ENCODE peak calls at places on chromosome 14, in seven cellular contexts. U is heart right ventricle, F is H9, C is pancreas, X is Peyer's patch, W is aorta, I is lower lobe of right lung. S is an unnamed sample. For H3K4me1, the result is how much of the 10 kb centered on the place peaks cover.

GRCh38 chr14:36605506-36605857 is 23.1 kb upstream of the NKX2-8 start:
- DNase-seq in U (no peak), F (no peak), C (no peak), X (no peak), W (no peak), I (no peak), S (no peak)

GRCh38 chr14:74290415-74290814 is 12.3 kb downstream of the ABCD4 start:
- DNase-seq in U (no peak), F (no peak), C (no peak), X (no peak), W (no peak), I (no peak), S (no peak)

GRCh38 chr14:33943081-33943480 is 7.8 kb downstream of the EGLN3 start:
- DNase-seq in U (no peak), F (no peak), C (peak), X (peak), W (no peak), I (no peak), S (peak)

GRCh38 chr14:70281938-70282337 is 77.5 kb downstream of the COX16 start:
- DNase-seq in U (no peak), F (no peak), C (no peak), X (no peak), W (no peak), I (no peak), S (no peak)

GRCh38 chr14:34920339-34920738 is 45.2 kb upstream of the BAZ1A start:
- DNase-seq in U (no peak), F (no peak), C (no peak), X (no peak), W (no peak), I (no peak), S (no peak)

GRCh38 chr14:71209888-71210287 is 302.6 kb downstream of the PCNX1 start:
- DNase-seq in U (no peak), F (no peak), C (no peak), X (no peak), W (no peak), I (no peak), S (no peak)

GRCh38 chr14:41749425-41749824 is 142.7 kb downstream of the LRFN5 start:
- DNase-seq in U (no peak), F (no peak), C (no peak), X (no peak), W (no peak), I (no peak), S (no peak)

GRCh38 chr14:63438065-63438757 is 105.0 kb downstream of the PPP2R5E start:
- DNase-seq in U (peak), F (no peak), C (peak), X (peak), W (peak), I (no peak), S (peak)

GRCh38 chr14:75793806-75794205 is 132.8 kb downstream of the TTLL5 start:
- DNase-seq in U (no peak), F (no peak), C (no peak), X (no peak), W (no peak), I (no peak), S (no peak)

GRCh38 chr14:65588426-65589140 is 176.1 kb downstream of the FUT8 start:
- DNase-seq in U (no peak), F (no peak), C (no peak), X (no peak), W (no peak), I (no peak), S (no peak)

GRCh38 chr14:35332517-35333346 is 40.5 kb downstream of the PSMA6 start:
- DNase-seq in U (no peak), F (no peak), C (no peak), X (peak), W (no peak), I (no peak), S (peak)

GRCh38 chr14:51479584-51480305 is 172.0 kb upstream of the FRMD6 start:
- DNase-seq in U (no peak), F (no peak), C (no peak), X (no peak), W (no peak), I (no peak), S (peak)

GRCh38 chr14:81449114-81449513 is 49.0 kb upstream of the STON2 start:
- DNase-seq in U (no peak), F (no peak), C (no peak), X (no peak), W (no peak), I (no peak), S (peak)

GRCh38 chr14:50000215-50001145 is 107.6 kb downstream of the ARF6 start:
- DNase-seq in U (peak), F (peak), C (no peak), X (peak), W (peak), I (peak), S (peak)

GRCh38 chr14:64766430-64767151 is 62.4 kb downstream of the PLEKHG3 start:
- DNase-seq in U (no peak), F (peak), C (no peak), X (no peak), W (no peak), I (no peak), S (no peak)

DNA sequence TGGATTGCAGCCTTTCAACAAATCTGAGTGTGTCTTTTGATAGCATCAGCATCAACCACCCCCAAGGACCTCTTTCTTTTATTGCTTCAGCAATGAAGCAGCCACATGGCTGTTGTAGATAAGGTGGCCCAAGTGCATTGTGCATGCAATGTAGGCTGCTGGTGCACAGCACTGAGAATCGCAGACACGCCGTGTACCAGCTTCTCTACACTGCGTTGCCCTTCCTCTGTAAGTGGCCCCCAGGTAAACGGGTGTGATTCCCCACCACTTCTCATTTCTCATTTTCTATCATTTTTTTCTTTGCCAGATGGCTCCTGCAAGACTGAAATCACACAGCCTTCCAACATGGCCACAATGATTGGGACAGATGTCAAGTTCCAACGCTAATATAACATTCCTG is 191.7 kb downstream of the DAD1 start:
- DNase-seq in U (no peak), F (no peak), C (no peak), X (no peak), W (no peak), I (no peak), S (no peak)
- H3K4me1 ChIP-seq in U (under half), F (under half), C (under half), X (under half), W (under half), I (under half), S (under half)

DNA sequence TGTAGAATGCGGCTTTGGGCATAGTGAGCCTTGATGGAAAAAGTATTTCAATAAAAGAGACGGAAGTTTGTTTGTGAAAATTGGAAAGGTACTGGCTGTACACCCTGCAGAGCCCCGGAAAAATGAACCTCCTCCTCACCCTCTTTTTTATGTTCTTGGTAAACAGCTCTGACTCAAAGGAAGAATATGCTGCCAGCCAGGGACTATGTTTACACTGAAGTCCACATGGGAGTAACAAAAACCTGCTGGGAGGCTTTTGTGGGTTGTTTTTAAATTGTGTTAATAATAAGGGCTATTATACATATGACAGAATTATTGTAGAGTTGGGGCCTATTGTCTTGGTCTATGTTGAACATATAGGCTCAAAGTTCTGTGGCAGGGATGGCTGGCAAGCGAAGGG is 70.7 kb downstream of the TTC8 start:
- DNase-seq in U (no peak), F (no peak), C (no peak), X (no peak), W (no peak), I (no peak), S (no peak)
- H3K27ac ChIP-seq in U (no peak), F (no peak), C (no peak), X (no peak), W (no peak), I (no peak), S (no peak)

DNA sequence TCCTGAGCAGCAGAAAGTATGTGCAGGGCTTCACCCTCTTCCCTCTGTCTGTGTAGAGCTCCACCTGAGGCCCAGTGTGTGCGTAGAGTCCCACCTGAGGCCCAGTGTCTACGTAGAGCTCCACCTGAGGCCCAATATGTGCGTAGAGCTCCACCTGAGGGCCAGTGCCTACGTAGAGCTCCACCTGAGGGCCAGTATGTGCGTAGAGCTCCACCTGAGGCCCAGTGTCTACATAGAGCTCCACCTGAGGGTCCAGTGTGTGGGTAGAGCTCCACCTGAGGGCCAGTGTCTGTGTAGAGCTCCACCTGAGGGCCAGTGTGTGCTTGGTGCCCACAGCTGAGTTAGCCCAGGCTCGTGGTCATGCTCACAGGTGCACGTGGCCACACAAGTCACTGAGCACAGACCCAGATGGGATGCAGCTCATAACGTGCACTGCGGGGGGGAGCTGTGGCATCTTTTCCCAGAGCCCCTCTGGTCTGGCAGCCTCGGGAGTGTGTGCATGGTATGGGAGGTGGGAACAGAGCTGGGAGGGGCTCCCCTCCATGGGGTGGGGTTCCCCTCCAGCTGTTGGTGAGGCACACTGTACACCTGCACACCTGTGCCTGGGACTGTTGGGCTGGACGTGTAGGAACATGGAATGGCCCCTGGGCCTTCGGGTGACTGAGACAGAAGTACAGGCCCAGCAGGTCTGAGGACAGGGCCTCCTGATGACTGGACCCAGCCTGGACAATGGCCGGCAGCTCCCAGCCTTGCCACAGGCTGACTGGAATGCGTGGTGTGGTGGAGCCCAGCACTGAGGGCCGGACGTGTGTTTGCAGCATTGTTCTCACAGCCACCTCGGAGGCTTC is 20.1 kb downstream of the PACS2 start:
- DNase-seq in U (no peak), F (peak), C (peak), X (no peak), W (no peak), I (no peak), S (no peak)
- H3K4me1 ChIP-seq in U (half or more), F (under half), C (under half), X (under half), W (under half), I (half or more), S (under half)

GRCh38 chr14:53233399-53233798 is 80.3 kb upstream of the DDHD1 start:
- DNase-seq in U (no peak), F (no peak), C (no peak), X (no peak), W (no peak), I (no peak), S (no peak)

GRCh38 chr14:53236708-53237107 is 83.6 kb upstream of the DDHD1 start:
- DNase-seq in U (no peak), F (no peak), C (no peak), X (no peak), W (no peak), I (no peak), S (no peak)

GRCh38 chr14:53237488-53237887 is 84.4 kb upstream of the DDHD1 start:
- DNase-seq in U (no peak), F (no peak), C (no peak), X (no peak), W (no peak), I (no peak), S (no peak)
- H3K27ac ChIP-seq in U (peak), F (no peak), C (no peak), X (no peak), W (no peak), I (no peak), S (no peak)

GRCh38 chr14:95540236-95540635 is 5.4 kb downstream of the GLRX5 start:
- DNase-seq in U (no peak), F (no peak), C (no peak), X (no peak), W (no peak), I (no peak), S (no peak)

GRCh38 chr14:95536036-95536577 is 1.3 kb downstream of the GLRX5 start:
- DNase-seq in U (no peak), F (no peak), C (no peak), X (no peak), W (no peak), I (no peak), S (no peak)

GRCh38 chr14:95541932-95542554 is 7.2 kb downstream of the GLRX5 start:
- DNase-seq in U (no peak), F (no peak), C (no peak), X (no peak), W (no peak), I (no peak), S (no peak)

GRCh38 chr14:95537298-95538089 is 2.6 kb downstream of the GLRX5 start:
- DNase-seq in U (no peak), F (no peak), C (no peak), X (no peak), W (no peak), I (no peak), S (no peak)

DNA sequence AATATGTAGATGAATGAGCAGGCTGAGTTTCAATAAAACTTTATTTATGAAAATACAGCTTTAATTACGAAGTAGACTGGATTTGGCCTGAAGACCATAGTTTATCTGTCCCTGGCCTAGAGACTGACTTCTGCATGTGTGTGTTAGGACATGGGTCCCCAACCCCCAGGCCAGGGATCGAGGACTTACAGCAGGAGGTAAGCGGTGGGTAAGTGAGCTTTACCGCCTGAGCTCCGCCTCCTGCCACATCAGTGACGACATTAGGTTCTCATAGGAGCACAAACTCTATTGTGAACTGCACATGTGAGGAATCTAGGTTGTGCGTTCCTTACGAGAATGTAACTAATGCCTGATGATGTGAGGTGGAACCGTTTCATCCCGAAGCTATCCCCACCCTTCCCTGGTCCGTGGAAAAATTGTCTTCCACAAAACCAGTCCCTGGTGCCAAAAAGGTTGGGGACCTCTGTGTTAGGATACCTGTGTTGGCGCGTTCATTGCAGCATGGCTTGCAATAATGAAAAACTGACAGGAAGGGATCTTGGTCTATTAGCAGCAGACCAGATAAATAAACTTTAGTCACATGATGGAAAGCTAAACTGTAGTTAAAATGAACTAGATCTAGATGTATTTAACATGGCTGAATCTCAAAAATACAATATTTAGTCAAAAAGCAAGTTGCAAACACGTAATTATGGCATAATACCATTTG is 4.1 kb downstream of the GLRX5 start:
- DNase-seq in U (no peak), F (no peak), C (no peak), X (no peak), W (no peak), I (no peak), S (no peak)
- H3K4me1 ChIP-seq in U (half or more), F (under half), C (under half), X (under half), W (under half), I (under half), S (under half)

GRCh38 chr14:90625445-90625844 is 190.8 kb downstream of the TTC7B start:
- DNase-seq in U (no peak), F (no peak), C (no peak), X (no peak), W (no peak), I (no peak), S (no peak)
- H3K27ac ChIP-seq in U (no peak), F (no peak), C (no peak), X (no peak), W (no peak), I (no peak), S (no peak)

DNA sequence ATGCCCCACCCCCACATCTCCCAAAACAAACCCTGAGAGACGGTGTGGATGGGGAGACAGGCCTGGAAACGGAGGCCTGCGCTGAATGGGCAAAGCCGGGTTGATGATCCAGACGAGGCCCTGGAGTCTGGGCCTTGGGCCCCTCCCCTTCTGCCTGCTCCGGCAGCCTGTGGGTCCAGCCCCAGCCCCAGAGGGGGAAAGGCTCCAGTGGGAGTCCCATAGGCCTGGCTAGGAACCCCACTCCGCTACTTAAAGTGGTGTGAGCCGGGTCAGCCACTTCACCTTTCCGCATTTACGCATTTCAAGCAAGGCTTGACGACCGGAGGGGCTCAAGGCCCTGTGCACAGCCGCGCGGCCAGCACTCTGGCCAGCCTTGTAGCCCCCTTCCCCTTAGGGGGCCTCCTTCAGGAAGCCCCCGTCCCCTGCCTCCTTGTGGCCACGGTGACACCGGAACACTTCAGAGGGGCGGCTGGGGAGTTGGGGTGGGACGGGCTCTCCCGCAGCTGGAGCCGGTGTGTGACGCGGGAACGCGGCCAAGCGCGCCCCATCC is 608 bp upstream of the TNFAIP2 start:
- DNase-seq in U (no peak), F (peak), C (peak), X (no peak), W (no peak), I (no peak), S (no peak)
- H3K4me1 ChIP-seq in U (half or more), F (under half), C (under half), X (under half), W (under half), I (half or more), S (under half)

S was measured in colonic mucosa.